ENCODE peak calls at places on chromosomes 2 and 18, in five cellular contexts. T, I, N, G and W are unnamed samples. For H3K27me3, the result is how much of the 10 kb centered on the place peaks cover.

GRCh38 chr2:15623898-15624541 is 32.4 kb downstream of the DDX1 start:
- DNase-seq in T (no peak), I (no peak), N (no peak), G (no peak), W (no peak)

GRCh38 chr2:135952891-135953290 is 32.5 kb downstream of the DARS1 start:
- DNase-seq in T (no peak), I (no peak), G (no peak), N (peak), W (no peak)

GRCh38 chr2:239015769-239016675 is 168.1 kb downstream of the TWIST2 start:
- DNase-seq in T (no peak), G (no peak), N (no peak), I (no peak), W (no peak)

GRCh38 chr2:192230864-192231453 is 36.2 kb upstream of the TMEFF2 start:
- DNase-seq in T (no peak), I (no peak), N (peak), G (no peak), W (peak)

GRCh38 chr18:27656167-27656778 is 471.2 kb upstream of the CHST9 start:
- DNase-seq in N (peak), I (peak), T (no peak), G (no peak), W (no peak)

GRCh38 chr2:101149241-101150192 is 1.7 kb downstream of the TBC1D8 start:
- DNase-seq in I (no peak), G (peak), N (no peak), T (no peak), W (no peak)

GRCh38 chr2:65278450-65279030 is 50.9 kb downstream of the ACTR2 start:
- DNase-seq in I (peak), N (peak), G (no peak), T (no peak), W (no peak)

GRCh38 chr2:38274286-38275276 is 102.5 kb downstream of the ATL2 start:
- DNase-seq in N (peak), T (peak), I (peak), G (peak), W (no peak)

GRCh38 chr2:213232649-213233437 is 51.4 kb upstream of the SPAG16 start:
- DNase-seq in I (peak), N (peak), T (peak), G (no peak), W (no peak)

GRCh38 chr18:59246796-59247195 is 26.5 kb downstream of the RAX start:
- DNase-seq in N (no peak), G (no peak), I (no peak), T (no peak), W (no peak)

GRCh38 chr18:59249186-59249774 is 24.0 kb downstream of the RAX start:
- DNase-seq in I (peak), N (peak), T (peak), G (peak), W (no peak)
- H3K27me3 ChIP-seq in I (under half), N (under half), T (under half), G (under half), W (under half)

DNA sequence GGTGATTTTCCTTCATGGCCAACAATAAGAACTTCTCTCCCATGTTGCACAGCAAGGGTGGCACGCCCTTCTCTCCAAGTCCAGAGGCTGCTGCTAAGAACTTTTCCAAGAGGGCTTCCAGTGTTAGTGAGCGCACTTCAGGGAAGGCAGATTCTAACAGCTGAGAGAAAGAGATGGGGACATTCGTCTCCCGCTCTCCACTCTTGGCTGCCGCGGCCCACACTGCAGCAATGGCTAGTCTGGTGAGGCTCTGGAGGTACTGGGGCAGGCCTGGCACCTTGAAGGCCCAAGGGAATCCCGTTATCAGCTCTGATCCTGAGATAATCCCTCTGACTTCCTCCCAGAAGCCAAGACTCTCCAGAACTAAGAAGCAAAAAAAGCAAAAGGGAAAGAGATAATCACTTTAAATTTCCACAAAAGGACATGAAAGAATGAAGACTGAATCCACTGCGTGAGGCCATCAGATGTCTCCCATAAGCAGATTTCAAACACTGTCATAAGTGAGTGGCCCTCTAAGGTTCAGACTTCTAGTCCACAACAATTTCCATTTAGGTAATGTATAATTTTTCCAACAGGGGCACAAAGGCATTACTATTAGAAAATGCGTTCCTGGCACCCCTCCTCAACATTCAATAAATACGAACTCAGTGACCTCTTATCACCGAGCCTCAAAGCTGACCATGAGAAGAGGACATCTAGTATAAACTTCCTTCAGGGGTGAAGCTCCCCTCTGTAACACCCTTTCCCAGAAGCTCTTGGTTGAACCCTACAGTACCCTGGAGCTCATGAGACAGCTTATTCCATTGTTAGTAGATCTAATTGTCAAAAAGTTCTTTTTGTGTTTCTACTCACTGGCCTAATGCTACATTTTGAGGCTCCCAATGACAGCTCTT is 66.7 kb upstream of the ZFP36L2 start:
- DNase-seq in N (no peak), I (no peak), G (no peak), T (no peak), W (no peak)
- H3K27ac ChIP-seq in N (peak), I (peak), G (no peak), T (no peak), W (peak)

GRCh38 chr18:47254341-47254939 is 3.0 kb upstream of the SKOR2 start:
- DNase-seq in N (peak), I (peak), T (peak), G (peak), W (peak)
- H3K27me3 ChIP-seq in N (under half), I (under half), T (under half), G (under half), W (half or more)

DNA sequence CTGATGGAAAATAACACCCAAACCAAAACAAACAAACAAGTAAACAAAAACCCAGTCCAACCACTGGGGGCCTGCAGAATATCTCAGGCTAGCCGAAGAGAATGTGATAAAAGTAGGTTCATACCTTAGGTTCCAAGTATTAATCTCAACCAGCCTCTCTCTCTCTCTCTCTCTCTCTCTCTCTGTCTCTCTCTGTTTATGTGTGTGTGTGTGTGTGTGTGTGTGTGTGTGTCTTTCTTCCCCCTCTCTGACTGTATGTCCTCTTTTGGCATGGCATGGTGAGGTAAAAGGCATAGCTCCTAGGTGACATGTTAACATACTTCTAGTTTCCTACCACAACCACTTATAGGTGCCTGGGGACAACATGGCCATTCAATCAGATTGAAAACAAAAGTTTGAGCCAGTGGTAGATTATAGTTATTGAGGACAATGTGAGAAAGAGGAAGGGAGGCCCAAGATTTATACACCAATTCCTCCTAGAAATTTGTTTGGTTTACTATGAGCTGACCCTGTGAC is 93.0 kb downstream of the SETBP1 start:
- DNase-seq in I (no peak), N (no peak), T (no peak), G (no peak), W (no peak)
- H3K27ac ChIP-seq in I (no peak), N (no peak), T (no peak), G (no peak), W (no peak)

GRCh38 chr2:62055724-62056336 is 140.1 kb upstream of the B3GNT2 start:
- DNase-seq in T (no peak), G (no peak), I (peak), N (no peak), W (no peak)

GRCh38 chr2:62054029-62054791 is 141.7 kb upstream of the B3GNT2 start:
- DNase-seq in G (no peak), T (no peak), I (no peak), N (no peak), W (no peak)

GRCh38 chr2:62050456-62051045 is 145.1 kb downstream of the COMMD1 start:
- DNase-seq in T (no peak), G (no peak), N (no peak), I (no peak), W (no peak)

GRCh38 chr2:62054916-62055315 is 141.0 kb upstream of the B3GNT2 start:
- DNase-seq in I (no peak), G (no peak), T (no peak), N (no peak), W (no peak)

DNA sequence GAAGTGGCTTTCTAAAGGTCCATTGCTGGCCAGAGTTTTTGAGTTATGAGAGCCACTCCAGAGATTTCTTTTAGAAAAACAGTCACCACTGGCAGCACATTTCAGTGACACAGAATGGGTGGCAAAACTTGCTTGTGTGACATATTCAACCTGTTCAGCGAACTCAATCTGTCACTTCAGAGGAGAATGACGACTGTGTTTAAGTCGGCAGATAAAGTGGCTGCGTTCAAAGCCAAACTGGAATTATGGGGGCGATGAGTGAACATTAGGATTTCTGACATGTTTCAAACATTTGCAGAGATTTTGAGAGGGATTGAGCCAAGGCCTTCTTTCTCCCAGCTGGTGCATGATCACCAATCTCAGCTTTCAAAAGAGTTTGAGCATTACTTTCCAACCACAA is 139.6 kb upstream of the B3GNT2 start:
- DNase-seq in T (no peak), N (no peak), I (no peak), G (no peak), W (no peak)
- H3K27me3 ChIP-seq in T (under half), N (under half), I (under half), G (under half), W (under half)

GRCh38 chr18:46920067-46920466 is 2.7 kb downstream of the KATNAL2 start:
- DNase-seq in G (no peak), I (no peak), N (no peak), T (no peak), W (no peak)

GRCh38 chr18:46917108-46917807 is at the start of the genes KATNAL2 and PIAS2:
- DNase-seq in G (peak), N (peak), T (peak), I (peak), W (peak)

GRCh38 chr18:46915800-46916550 is 1.3 kb downstream of the PIAS2 start:
- DNase-seq in G (no peak), N (no peak), I (no peak), T (no peak), W (no peak)

GRCh38 chr18:46916551-46917107 is 678 bp downstream of the PIAS2 start:
- DNase-seq in I (peak), N (peak), T (peak), G (no peak), W (no peak)

GRCh38 chr18:46917808-46918600 is 602 bp downstream of the KATNAL2 start:
- DNase-seq in N (peak), I (peak), G (peak), T (no peak), W (no peak)
- H3K27ac ChIP-seq in N (peak), I (peak), G (peak), T (peak), W (peak)

DNA sequence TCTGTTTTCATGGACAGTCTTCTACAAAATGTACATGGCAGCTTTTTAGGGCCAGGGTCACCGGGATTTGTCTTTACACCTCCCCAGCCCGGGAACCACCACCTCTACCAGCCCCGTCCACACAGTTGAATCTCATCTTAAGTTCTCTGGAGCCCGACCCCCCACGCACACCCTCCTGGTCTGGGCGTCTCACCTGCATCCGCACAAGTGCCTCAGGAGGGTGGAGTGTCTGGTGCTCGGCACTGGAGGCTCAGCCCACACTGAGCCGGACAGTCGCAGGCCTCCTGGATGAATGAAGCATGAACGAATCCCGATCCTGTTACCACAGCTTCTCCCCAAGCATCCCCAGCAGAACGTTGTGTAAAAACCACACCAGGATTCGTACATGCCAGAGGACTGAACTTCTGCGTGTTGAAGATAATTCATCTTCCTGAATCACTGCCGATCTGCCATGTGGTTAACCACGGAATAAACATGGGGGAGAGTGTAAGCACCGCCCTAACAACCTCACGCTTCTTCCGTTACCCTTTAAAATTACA is 162.0 kb downstream of the RTP5 start:
- DNase-seq in N (peak), G (no peak), T (peak), I (peak), W (peak)
- H3K27me3 ChIP-seq in N (under half), G (under half), T (under half), I (under half), W (half or more)

DNA sequence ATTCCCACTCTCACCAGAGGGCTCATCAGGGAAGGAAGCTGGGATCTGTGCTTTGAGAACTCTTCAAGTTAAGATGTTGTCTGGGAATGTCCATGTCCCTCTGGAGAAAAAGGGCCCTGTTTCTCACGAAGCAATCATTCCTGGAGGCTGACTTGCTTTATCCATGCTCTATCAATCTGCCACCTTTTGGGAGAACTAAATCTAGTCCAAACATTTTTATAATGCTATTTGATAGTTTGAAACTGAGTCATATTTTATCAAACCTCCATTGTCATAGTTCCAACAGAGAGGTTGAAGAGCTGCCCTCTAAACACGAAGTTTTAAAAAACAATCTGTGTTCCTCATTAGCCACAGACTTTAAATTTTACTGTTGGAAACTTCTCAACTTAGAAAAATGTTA is 219.2 kb downstream of the MTX2 start:
- DNase-seq in G (no peak), N (peak), I (no peak), T (no peak), W (no peak)
- H3K27ac ChIP-seq in G (no peak), N (no peak), I (no peak), T (no peak), W (no peak)

DNA sequence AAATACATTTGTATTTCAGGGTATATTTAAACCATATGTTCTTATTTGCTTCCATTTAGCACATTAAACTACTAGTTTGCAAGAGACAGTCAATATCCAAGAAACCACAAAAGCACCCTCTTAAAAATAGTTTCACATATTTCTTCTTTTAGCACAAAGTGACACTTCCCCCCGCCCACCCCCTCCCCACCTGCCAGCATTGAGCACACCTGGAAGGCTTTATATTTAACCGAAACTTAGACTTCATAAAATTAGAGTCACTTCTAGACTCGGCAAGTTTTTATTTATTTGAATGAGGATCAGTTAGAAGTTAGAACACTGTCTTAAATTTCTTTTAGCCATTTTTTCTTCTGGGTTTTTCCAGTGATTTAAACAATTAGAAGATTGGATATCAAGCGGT is 355.9 kb upstream of the FIGN start:
- DNase-seq in G (no peak), N (no peak), I (no peak), T (no peak), W (no peak)
- H3K27me3 ChIP-seq in G (under half), N (under half), I (under half), T (under half), W (under half)

DNA sequence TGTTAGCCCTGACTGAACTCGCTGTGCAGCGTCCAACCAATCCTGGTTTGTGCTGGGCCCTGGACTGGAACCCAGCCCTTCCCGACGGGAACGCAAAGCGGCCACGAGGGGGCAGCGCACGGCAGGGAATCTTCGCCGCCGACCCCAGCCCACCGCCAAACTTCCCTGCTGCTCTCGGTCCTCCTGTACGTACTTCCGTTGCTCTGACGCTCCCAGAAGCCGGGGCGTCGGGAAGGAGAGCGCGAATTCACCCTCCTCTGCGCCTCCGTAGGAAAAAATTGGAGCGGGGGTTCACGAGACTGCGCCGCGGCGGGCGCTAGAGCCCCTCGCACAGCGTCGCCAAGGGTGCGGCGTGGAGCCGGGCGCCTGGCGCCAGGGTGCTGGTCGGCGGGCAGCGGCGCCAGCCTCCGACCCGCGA is 948 bp upstream of the SH3RF3 start:
- DNase-seq in N (peak), T (peak), I (peak), G (peak), W (peak)
- H3K27ac ChIP-seq in N (peak), T (peak), I (peak), G (no peak), W (peak)